ENCODE peak calls at places on chromosomes 1 and 21, in six cellular contexts. X is body of pancreas, O is A549, A is ovary, N is heart left ventricle, U is stomach. B is an unnamed sample.

GRCh38 chr1:110067957-110068645 is 2.4 kb downstream of the ALX3 start:
- DNase-seq in X (no peak), O (no peak), A (no peak), N (no peak), U (no peak), B (no peak)

GRCh38 chr1:62384276-62385005 is 52.4 kb upstream of the USP1 start:
- DNase-seq in X (peak; percentile 53), O (no peak), A (no peak), N (peak; percentile 14), U (peak; percentile 29), B (no peak)

GRCh38 chr1:199857103-199857502 is 170.4 kb upstream of the NR5A2 start:
- DNase-seq in X (no peak), O (peak; percentile 73), A (no peak), N (no peak), U (no peak), B (no peak)

GRCh38 chr1:13512472-13512871 is 1.3 kb downstream of the LRRC38 start:
- DNase-seq in X (no peak), O (no peak), A (no peak), N (no peak), U (no peak), B (no peak)

GRCh38 chr1:23673086-23673813 is 18.4 kb upstream of the RPL11 start:
- DNase-seq in X (peak; percentile 57), O (peak; percentile 79), A (peak; percentile 38), N (no peak), U (peak; percentile 58), B (no peak)

GRCh38 chr1:96236156-96236739 is 485.3 kb upstream of the PTBP2 start:
- DNase-seq in X (peak; percentile 20), O (peak; percentile 51), A (no peak), N (no peak), U (peak; percentile 26), B (no peak)

GRCh38 chr1:161092621-161093028 is 3.3 kb upstream of the NECTIN4 start:
- DNase-seq in X (no peak), O (no peak), A (no peak), N (no peak), U (no peak), B (no peak)

GRCh38 chr1:48741380-48741779 is 35.3 kb downstream of the BEND5 start:
- DNase-seq in X (no peak), O (peak; percentile 6), A (no peak), N (no peak), U (no peak), B (no peak)

GRCh38 chr1:91012196-91012595 is 9.6 kb downstream of the ZNF644 start:
- DNase-seq in X (no peak), O (no peak), A (no peak), N (no peak), U (no peak), B (no peak)

GRCh38 chr1:199646761-199647160 is 380.7 kb upstream of the NR5A2 start:
- DNase-seq in X (peak; percentile 41), O (peak; percentile 10), A (no peak), N (no peak), U (no peak), B (no peak)

GRCh38 chr1:117821782-117822447 is 107.5 kb downstream of the GDAP2 start:
- DNase-seq in X (peak; percentile 77), O (peak; percentile 78), A (no peak), N (peak; percentile 49), U (peak; percentile 51), B (no peak)

GRCh38 chr1:48470506-48470905 is 1.5 kb downstream of the SPATA6 start:
- DNase-seq in X (peak; percentile 56), O (no peak), A (peak; percentile 54), N (peak; percentile 37), U (peak; percentile 57), B (no peak)

GRCh38 chr1:157969693-157970485 is 23.6 kb upstream of the KIRREL1 start:
- DNase-seq in X (peak; percentile 51), O (peak; percentile 72), A (no peak), N (peak; percentile 41), U (no peak), B (no peak)

GRCh38 chr1:113207019-113207418 is 134.0 kb downstream of the LRIG2 start:
- DNase-seq in X (no peak), O (peak; percentile 14), A (no peak), N (no peak), U (no peak), B (no peak)

GRCh38 chr1:24884751-24885150 is 45.3 kb downstream of the RUNX3 start:
- DNase-seq in X (no peak), O (no peak), A (no peak), N (no peak), U (no peak), B (no peak)

GRCh38 chr1:109897244-109897955 is 13.2 kb upstream of the CSF1 start:
- DNase-seq in X (no peak), O (no peak), A (no peak), N (no peak), U (no peak), B (no peak)

GRCh38 chr21:28106370-28106890 is 886.2 kb downstream of the LTN1 start:
- DNase-seq in X (no peak), O (no peak), A (no peak), N (no peak), U (no peak), B (no peak)

GRCh38 chr1:67001682-67002425 is 52.1 kb downstream of the SLC35D1 start:
- DNase-seq in X (peak; percentile 55), O (no peak), A (no peak), N (no peak), U (peak; percentile 43), B (no peak)

GRCh38 chr1:108561145-108561458 is 1.2 kb downstream of the EEIG2 start:
- DNase-seq in X (no peak), O (no peak), A (no peak), N (no peak), U (no peak), B (peak; percentile 30)

GRCh38 chr1:61403863-61404615 is 320.9 kb downstream of the TM2D1 start:
- DNase-seq in X (no peak), O (no peak), A (no peak), N (no peak), U (no peak), B (no peak)

GRCh38 chr1:107532318-107532717 is 391.5 kb downstream of the NTNG1 start:
- DNase-seq in X (peak; percentile 29), O (no peak), A (no peak), N (no peak), U (peak; percentile 49), B (no peak)

GRCh38 chr21:38933731-38934130 is 128.0 kb downstream of the ETS2 start:
- DNase-seq in X (no peak), O (no peak), A (no peak), N (no peak), U (no peak), B (no peak)

GRCh38 chr21:46131721-46132651 is 23.4 kb downstream of the FTCD start:
- DNase-seq in X (no peak), O (no peak), A (no peak), N (no peak), U (no peak), B (no peak)
- TF ChIP-seq POLR2A in X (no peak), O (no peak), A (no peak), N (no peak), U (no peak), B (no peak)

GRCh38 chr1:37947364-37947763 is 511 bp upstream of the INPP5B start:
- DNase-seq in X (no peak), O (no peak), A (no peak), N (no peak), U (no peak), B (no peak)

GRCh38 chr1:37946703-37947360 is at the start of gene INPP5B:
- DNase-seq in X (peak; percentile 90), O (peak; percentile 84), A (peak; percentile 90), N (peak; percentile 92), U (peak; percentile 89), B (peak; percentile 96)

GRCh38 chr1:37944816-37945215 is 2.0 kb downstream of the INPP5B start:
- DNase-seq in X (no peak), O (no peak), A (no peak), N (no peak), U (no peak), B (no peak)

GRCh38 chr1:37944091-37944763 is 2.6 kb downstream of the INPP5B start:
- DNase-seq in X (no peak), O (no peak), A (no peak), N (no peak), U (no peak), B (no peak)

GRCh38 chr1:37945743-37946702 is 830 bp downstream of the INPP5B start:
- DNase-seq in X (peak; percentile 59), O (peak; percentile 60), A (peak; percentile 88), N (peak; percentile 67), U (peak; percentile 46), B (no peak)
- TF ChIP-seq POLR2A in X (no peak), O (no peak), A (peak; percentile 36), N (no peak), U (no peak), B (no peak)

DNA sequence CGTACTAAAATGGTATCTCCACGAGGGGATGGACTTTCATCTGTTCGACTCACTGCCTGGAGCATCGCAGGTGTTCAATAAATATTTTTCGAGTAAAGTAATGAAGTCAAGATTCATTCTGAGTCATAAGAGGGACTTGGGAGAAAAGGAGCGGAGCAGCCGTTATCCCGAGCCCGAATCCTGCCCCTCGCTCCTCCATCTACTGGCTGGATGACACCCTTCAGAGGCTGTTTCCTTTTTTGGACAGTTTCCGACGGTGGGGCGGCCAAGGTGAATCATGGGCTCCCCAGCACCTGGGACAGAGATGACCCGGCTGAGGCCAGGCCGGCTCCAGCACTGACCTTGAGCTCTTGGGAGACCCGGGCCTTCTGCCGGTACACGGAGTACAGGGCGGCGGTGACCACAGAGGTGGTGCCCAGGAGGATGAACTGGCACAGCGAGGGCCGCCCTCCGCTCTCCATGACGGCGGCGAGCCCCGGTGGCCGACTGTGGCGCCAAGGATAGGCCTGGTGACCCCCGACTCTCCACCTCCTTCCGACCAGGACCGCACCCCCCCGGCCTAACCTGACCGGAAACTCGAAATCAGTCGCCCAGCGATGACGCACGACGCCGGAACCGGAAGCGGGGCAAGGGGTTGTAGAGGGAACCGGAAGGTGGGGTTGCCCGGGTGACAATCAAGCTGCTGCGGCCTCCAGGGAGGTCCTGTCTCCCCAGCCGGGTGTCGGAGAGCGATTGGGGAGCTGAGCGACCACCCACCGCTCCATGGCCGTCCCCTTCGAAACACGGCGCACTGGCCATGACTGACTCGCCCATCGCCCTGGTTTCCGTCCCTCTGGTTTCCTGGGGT is at the start of gene MUL1:
- DNase-seq in X (peak; percentile 92), O (peak; percentile 91), A (peak; percentile 97), N (peak; percentile 96), U (peak; percentile 96), B (peak; percentile 97)
- TF ChIP-seq POLR2A in X (peak; percentile 77), O (peak; percentile 43), A (peak; percentile 80), N (peak; percentile 77), U (no peak), B (peak; percentile 66)

DNA sequence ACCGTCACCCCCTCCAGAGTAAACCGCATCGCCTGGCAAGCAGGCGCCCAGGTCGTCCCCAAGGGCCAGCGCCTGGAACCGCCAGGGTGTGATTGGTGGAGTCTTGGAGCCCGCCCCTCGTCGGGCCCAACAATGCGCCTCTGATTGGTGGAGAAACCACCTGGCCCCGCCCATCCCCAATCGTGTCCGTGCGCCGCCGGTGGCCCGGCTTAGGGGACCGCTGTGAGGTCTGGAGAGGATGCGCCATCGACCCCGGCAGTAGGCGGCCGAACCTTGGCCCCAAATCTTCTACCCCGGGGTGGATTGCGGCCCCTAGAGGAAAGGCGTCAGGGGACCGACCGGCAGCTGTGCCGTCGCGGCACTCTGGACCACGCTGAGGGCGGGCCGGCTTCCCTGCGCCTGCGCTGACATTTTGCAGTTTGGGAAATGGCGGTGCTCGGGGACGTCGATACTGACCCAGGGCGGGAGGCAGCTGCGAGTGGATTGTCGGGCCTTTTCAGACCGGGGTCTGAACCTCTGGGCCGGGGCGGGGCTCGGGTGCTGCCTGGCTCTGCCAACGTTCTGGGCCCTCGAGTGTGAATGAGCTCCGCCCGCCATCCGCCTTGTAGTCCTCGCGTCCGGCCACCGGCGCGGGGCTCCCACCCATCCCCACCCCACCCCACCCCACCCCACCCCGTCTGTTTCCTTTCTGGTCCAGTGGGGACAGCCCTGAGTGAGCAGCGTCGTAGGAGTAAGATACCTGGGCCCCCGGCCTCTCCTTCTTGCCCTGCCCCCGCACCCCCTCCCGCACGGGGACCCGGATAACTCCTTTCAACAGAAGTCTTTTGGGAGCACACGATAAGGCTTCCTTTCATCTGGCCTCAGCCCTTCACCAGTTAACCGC is 34.2 kb downstream of the SLC2A1 start:
- DNase-seq in X (peak; percentile 92), O (peak; percentile 91), A (peak; percentile 95), N (peak; percentile 96), U (peak; percentile 93), B (peak; percentile 91)
- TF ChIP-seq POLR2A in X (peak; percentile 83), O (peak; percentile 17), A (peak; percentile 79), N (peak; percentile 91), U (no peak), B (peak; percentile 88)